ENCODE peak calls at places on chromosomes 5 and 9, in five cellular contexts. D is uterus; L is stimulated activated naive B cell treated with anti-CD40 and anti-IgM and Interleukin-4, amounts not matched to agents 10 μg/mL and 1 μg/mL and 100 μg/mL, for 72 hours; N is DMS 273 treated with DMSO at 0.1 percent for 48 hours; U is activated T-helper 1 cell treated with anti-CD3 and anti-CD28 coated beads, Interleukin-2, amount 50 U/mL, for 16 hours. I is an unnamed sample.

GRCh38 chr9:2087500-2088313 is 72.6 kb downstream of the SMARCA2 start:
- DNase-seq in D (no peak), L (no peak), N (peak), U (no peak), I (peak)

GRCh38 chr5:155293605-155294178 is 280.1 kb downstream of the KIF4B start:
- DNase-seq in D (no peak), L (no peak), N (peak), U (no peak), I (no peak)

GRCh38 chr5:150144211-150144801 is 11.3 kb downstream of the PDGFRB start:
- DNase-seq in D (peak), L (no peak), N (no peak), U (no peak), I (no peak)

GRCh38 chr9:21679432-21679831 is 123.0 kb upstream of the MTAP start:
- DNase-seq in D (no peak), L (no peak), N (no peak), U (no peak), I (no peak)

GRCh38 chr9:92171822-92172221 is 56.6 kb upstream of the SPTLC1 start:
- DNase-seq in D (no peak), L (no peak), N (no peak), U (no peak), I (no peak)

GRCh38 chr5:39584921-39585320 is 160.1 kb upstream of the DAB2 start:
- DNase-seq in D (no peak), L (no peak), N (no peak), U (no peak), I (no peak)

GRCh38 chr5:180787711-180788431 is 14.7 kb downstream of the MGAT1 start:
- DNase-seq in D (no peak), L (no peak), N (peak), U (no peak), I (no peak)

GRCh38 chr5:92838253-92838652 is 742.8 kb downstream of the NR2F1-AS1 start:
- DNase-seq in D (no peak), L (no peak), N (no peak), U (no peak), I (no peak)

GRCh38 chr9:935348-935965 is 41.0 kb upstream of the DMRT3 start:
- DNase-seq in D (no peak), L (no peak), N (no peak), U (no peak), I (no peak)

GRCh38 chr9:69180670-69181069 is 6.6 kb downstream of the TJP2 start:
- DNase-seq in D (peak), L (no peak), N (peak), U (peak), I (peak)

GRCh38 chr9:130583271-130583670 is 3.9 kb downstream of the FUBP3 start:
- DNase-seq in D (no peak), L (no peak), N (no peak), U (no peak), I (no peak)

GRCh38 chr5:143119881-143120341 is 283.6 kb downstream of the NR3C1 start:
- DNase-seq in D (no peak), L (no peak), N (no peak), U (no peak), I (no peak)

GRCh38 chr5:342501-343460 is 21.3 kb downstream of the AHRR start:
- DNase-seq in D (no peak), L (no peak), N (no peak), U (no peak), I (peak)

GRCh38 chr5:18465833-18466681 is 831.8 kb downstream of the TAF11L14 start:
- DNase-seq in D (no peak), L (peak), N (peak), U (no peak), I (peak)

GRCh38 chr9:101388507-101388993 is 3.7 kb upstream of the BAAT start:
- DNase-seq in D (no peak), L (no peak), N (no peak), U (no peak), I (no peak)

GRCh38 chr5:34535944-34536628 is 120.0 kb upstream of the RAI14 start:
- DNase-seq in D (no peak), L (no peak), N (no peak), U (no peak), I (peak)

GRCh38 chr5:57692582-57693487 is 210.2 kb upstream of the ACTBL2 start:
- DNase-seq in D (peak), L (no peak), N (no peak), U (no peak), I (peak)

GRCh38 chr5:137888875-137889759 is at the start of gene PKD2L2:
- DNase-seq in D (peak), L (peak), N (no peak), U (peak), I (peak)

GRCh38 chr5:81147970-81148571 is 85.1 kb upstream of the CKMT2 start:
- DNase-seq in D (no peak), L (no peak), N (no peak), U (no peak), I (no peak)

GRCh38 chr9:76980566-76980965 is 38.9 kb upstream of the FOXB2 start:
- DNase-seq in D (no peak), L (no peak), N (no peak), U (no peak), I (no peak)

GRCh38 chr5:91135475-91136248 is 247.5 kb downstream of the ARRDC3 start:
- DNase-seq in D (no peak), L (no peak), N (no peak), U (no peak), I (no peak)

GRCh38 chr5:176661676-176662075 is 14.4 kb downstream of the TSPAN17 start:
- DNase-seq in D (no peak), L (no peak), N (no peak), U (no peak), I (no peak)

GRCh38 chr5:137734962-137735530 is 843 bp downstream of the KLHL3 start:
- DNase-seq in D (peak), L (no peak), N (no peak), U (no peak), I (peak)

GRCh38 chr5:24742334-24742733 is 97.6 kb upstream of the CDH10 start:
- DNase-seq in D (no peak), L (no peak), N (no peak), U (no peak), I (no peak)

GRCh38 chr5:32027717-32028321 is 146.3 kb downstream of the GOLPH3 start:
- DNase-seq in D (peak), L (no peak), N (no peak), U (no peak), I (no peak)

GRCh38 chr5:92519717-92520632 is 1061.0 kb downstream of the NR2F1-AS1 start:
- DNase-seq in D (no peak), L (no peak), N (no peak), U (no peak), I (no peak)

GRCh38 chr9:33884856-33885701 is 68.1 kb downstream of the UBE2R2 start:
- DNase-seq in D (peak), L (no peak), N (no peak), U (no peak), I (no peak)

GRCh38 chr9:128916204-128916603 is 4.6 kb upstream of the PHYHD1 start:
- DNase-seq in D (peak), L (no peak), N (no peak), U (no peak), I (no peak)

GRCh38 chr5:107669543-107670027 is 1.2 kb downstream of the EFNA5 start:
- DNase-seq in D (no peak), L (no peak), N (peak), U (no peak), I (peak)

GRCh38 chr5:15320896-15321295 is 179.1 kb upstream of the FBXL7 start:
- DNase-seq in D (no peak), L (no peak), N (peak), U (no peak), I (no peak)

GRCh38 chr9:4277531-4277991 is 22.3 kb downstream of the GLIS3 start:
- DNase-seq in D (no peak), L (no peak), N (no peak), U (no peak), I (no peak)

GRCh38 chr5:14851597-14851996 is 20.0 kb downstream of the ANKH start:
- DNase-seq in D (no peak), L (no peak), N (no peak), U (no peak), I (no peak)

GRCh38 chr9:134597957-134598883 is 43.4 kb upstream of the COL5A1 start:
- DNase-seq in D (no peak), L (no peak), N (no peak), U (no peak), I (no peak)

GRCh38 chr9:37217141-37217540 is 96.8 kb downstream of the ZCCHC7 start:
- DNase-seq in D (no peak), L (no peak), N (no peak), U (no peak), I (no peak)

GRCh38 chr5:69024241-69024651 is 69.6 kb upstream of the SLC30A5 start:
- DNase-seq in D (no peak), L (no peak), N (peak), U (no peak), I (peak)

GRCh38 chr5:156686816-156687215 is 163.3 kb upstream of the PPP1R2B start:
- DNase-seq in D (no peak), L (no peak), N (no peak), U (no peak), I (no peak)

GRCh38 chr9:7325980-7326379 is 473.6 kb downstream of the DMAC1 start:
- DNase-seq in D (no peak), L (no peak), N (no peak), U (no peak), I (no peak)

GRCh38 chr5:39775458-39776365 is 350.9 kb upstream of the DAB2 start:
- DNase-seq in D (no peak), L (no peak), N (no peak), U (no peak), I (no peak)

GRCh38 chr9:10268500-10269485 is 344.0 kb downstream of the PTPRD start:
- DNase-seq in D (no peak), L (no peak), N (no peak), U (no peak), I (peak)

I was measured in activated CD4-positive, alpha-beta T cell treated with anti-CD3 and anti-CD28 coated beads for 36 hours.